ENCODE peak calls at places on chromosomes 3 and 15, in six cellular contexts. C is cardiac muscle cell, F is tibial artery, D is sigmoid colon, A is esophagus squamous epithelium, R is neural progenitor cell. K is an unnamed sample. For H3K4me1, the result is how much of the 10 kb centered on the place peaks cover.

GRCh38 chr3:97885931-97886824 is 64.4 kb downstream of the CRYBG3 start:
- DNase-seq in C (no peak), F (no peak), D (no peak), A (no peak), R (no peak), K (no peak)

GRCh38 chr15:100720406-100720967 is 118.1 kb downstream of the ASB7 start:
- DNase-seq in C (no peak), F (no peak), D (no peak), A (no peak), R (no peak), K (no peak)

GRCh38 chr3:117610156-117610555 is 900.6 kb downstream of the TUSC7 start:
- DNase-seq in C (no peak), F (peak), D (no peak), A (no peak), R (no peak), K (no peak)

GRCh38 chr3:138915503-138916498 is 31.1 kb downstream of the FOXL2 start:
- DNase-seq in C (peak), F (peak), D (peak), A (peak), R (peak), K (peak)

GRCh38 chr15:38174691-38175090 is 77.9 kb upstream of the SPRED1 start:
- DNase-seq in C (no peak), F (no peak), D (no peak), A (no peak), R (no peak), K (no peak)

GRCh38 chr3:115616461-115616860 is 6.8 kb upstream of the GAP43 start:
- DNase-seq in C (no peak), F (no peak), D (no peak), A (no peak), R (no peak), K (no peak)

GRCh38 chr3:99663981-99664380 is 25.6 kb downstream of the COL8A1 start:
- DNase-seq in C (no peak), F (no peak), D (no peak), A (no peak), R (no peak), K (no peak)

GRCh38 chr15:60155661-60156060 is 151.6 kb downstream of the FOXB1 start:
- DNase-seq in C (peak), F (no peak), D (no peak), A (no peak), R (no peak), K (no peak)

GRCh38 chr3:48026098-48026497 is 9.9 kb upstream of the MAP4 start:
- DNase-seq in C (no peak), F (no peak), D (no peak), A (no peak), R (no peak), K (no peak)

GRCh38 chr15:98803228-98804056 is 155.1 kb downstream of the IGF1R start:
- DNase-seq in C (no peak), F (no peak), D (no peak), A (no peak), R (no peak), K (no peak)

GRCh38 chr3:67402873-67403272 is 251.5 kb downstream of the SUCLG2 start:
- DNase-seq in C (no peak), F (no peak), D (no peak), A (no peak), R (no peak), K (no peak)

GRCh38 chr3:197801801-197802504 is 10.9 kb downstream of the LRCH3 start:
- DNase-seq in C (peak), F (no peak), D (no peak), A (no peak), R (no peak), K (peak)

GRCh38 chr15:41971089-41971892 is 1.1 kb downstream of the EHD4 start:
- DNase-seq in C (peak), F (peak), D (peak), A (no peak), R (peak), K (peak)

GRCh38 chr15:90054618-90055097 is 47.6 kb downstream of the IDH2 start:
- DNase-seq in C (no peak), F (no peak), D (no peak), A (no peak), R (no peak), K (no peak)

GRCh38 chr15:67863442-67863987 is 23.7 kb upstream of the RNU6-1 start:
- DNase-seq in C (peak), F (peak), D (peak), A (peak), R (peak), K (peak)

GRCh38 chr15:73959012-73959581 is 32.8 kb downstream of the LOXL1 start:
- DNase-seq in C (no peak), F (peak), D (peak), A (no peak), R (no peak), K (peak)

GRCh38 chr3:182479335-182479734 is 314.0 kb upstream of the ATP11B start:
- DNase-seq in C (no peak), F (no peak), D (no peak), A (no peak), R (no peak), K (no peak)

GRCh38 chr3:179964867-179965266 is 71.9 kb downstream of the PEX5L start:
- DNase-seq in C (no peak), F (no peak), D (no peak), A (no peak), R (no peak), K (no peak)

GRCh38 chr3:150061288-150062018 is 90.8 kb upstream of the PFN2 start:
- DNase-seq in C (no peak), F (no peak), D (no peak), A (no peak), R (no peak), K (no peak)

GRCh38 chr3:36362973-36363372 is 17.3 kb upstream of the STAC start:
- DNase-seq in C (peak), F (no peak), D (no peak), A (no peak), R (no peak), K (no peak)

GRCh38 chr3:25339220-25339619 is 88.8 kb upstream of the RARB start:
- DNase-seq in C (no peak), F (no peak), D (no peak), A (no peak), R (no peak), K (no peak)

GRCh38 chr3:59818033-59818936 is 768.5 kb upstream of the CFAP20DC start:
- DNase-seq in C (peak), F (peak), D (peak), A (no peak), R (peak), K (no peak)

GRCh38 chr3:51340989-51341636 is 44.0 kb upstream of the MANF start:
- DNase-seq in C (peak), F (no peak), D (peak), A (no peak), R (peak), K (no peak)

GRCh38 chr3:15204005-15204404 is 2.0 kb upstream of the CAPN7 start:
- DNase-seq in C (no peak), F (no peak), D (peak), A (no peak), R (peak), K (no peak)

GRCh38 chr3:69384379-69384778 is 1.5 kb downstream of the FRMD4B start:
- DNase-seq in C (no peak), F (no peak), D (no peak), A (no peak), R (no peak), K (no peak)

GRCh38 chr3:37641556-37641955 is 220.1 kb upstream of the CTDSPL start:
- DNase-seq in C (no peak), F (no peak), D (no peak), A (no peak), R (no peak), K (no peak)

GRCh38 chr3:57827757-57828156 is 71.6 kb downstream of the SLMAP start:
- DNase-seq in C (no peak), F (no peak), D (no peak), A (no peak), R (no peak), K (no peak)

GRCh38 chr15:87944687-87945086 is 311.9 kb downstream of the NTRK3 start:
- DNase-seq in C (no peak), F (peak), D (no peak), A (no peak), R (no peak), K (no peak)

GRCh38 chr3:71421475-71421819 is 162.1 kb downstream of the FOXP1 start:
- DNase-seq in C (no peak), F (no peak), D (no peak), A (no peak), R (no peak), K (peak)

GRCh38 chr3:29324180-29324651 is 43.3 kb downstream of the RBMS3 start:
- DNase-seq in C (peak), F (peak), D (peak), A (no peak), R (no peak), K (peak)

GRCh38 chr3:42490243-42490642 is 12.2 kb upstream of the VIPR1 start:
- DNase-seq in C (peak), F (peak), D (peak), A (no peak), R (no peak), K (peak)

GRCh38 chr3:136261826-136262225 is 11.7 kb downstream of the PCCB start:
- DNase-seq in C (no peak), F (no peak), D (no peak), A (no peak), R (no peak), K (no peak)

GRCh38 chr3:119297169-119297568 is 3.0 kb downstream of the ARHGAP31 start:
- DNase-seq in C (peak), F (no peak), D (no peak), A (no peak), R (no peak), K (no peak)

GRCh38 chr15:62647195-62647865 is 395.2 kb upstream of the TPM1 start:
- DNase-seq in C (peak), F (no peak), D (no peak), A (no peak), R (no peak), K (no peak)

GRCh38 chr3:52843881-52844280 is 9.1 kb upstream of the MUSTN1 start:
- DNase-seq in C (no peak), F (no peak), D (no peak), A (no peak), R (no peak), K (no peak)

GRCh38 chr15:73051402-73051810 is 857 bp upstream of the NEO1 start:
- DNase-seq in C (no peak), F (no peak), D (peak), A (no peak), R (no peak), K (no peak)

GRCh38 chr3:14847613-14848541 is 29.1 kb downstream of the FGD5 start:
- DNase-seq in C (peak), F (peak), D (peak), A (no peak), R (peak), K (peak)

GRCh38 chr3:63976166-63976861 is 47.0 kb downstream of the PSMD6 start:
- DNase-seq in C (peak), F (no peak), D (no peak), A (no peak), R (no peak), K (no peak)

GRCh38 chr3:63973406-63973805 is 49.9 kb downstream of the PSMD6 start:
- DNase-seq in C (no peak), F (no peak), D (no peak), A (no peak), R (no peak), K (no peak)

GRCh38 chr3:63975705-63976104 is 47.6 kb downstream of the PSMD6 start:
- DNase-seq in C (peak), F (peak), D (peak), A (no peak), R (no peak), K (no peak)

GRCh38 chr3:63972987-63973386 is 50.3 kb downstream of the PSMD6 start:
- DNase-seq in C (no peak), F (no peak), D (no peak), A (no peak), R (no peak), K (no peak)

DNA sequence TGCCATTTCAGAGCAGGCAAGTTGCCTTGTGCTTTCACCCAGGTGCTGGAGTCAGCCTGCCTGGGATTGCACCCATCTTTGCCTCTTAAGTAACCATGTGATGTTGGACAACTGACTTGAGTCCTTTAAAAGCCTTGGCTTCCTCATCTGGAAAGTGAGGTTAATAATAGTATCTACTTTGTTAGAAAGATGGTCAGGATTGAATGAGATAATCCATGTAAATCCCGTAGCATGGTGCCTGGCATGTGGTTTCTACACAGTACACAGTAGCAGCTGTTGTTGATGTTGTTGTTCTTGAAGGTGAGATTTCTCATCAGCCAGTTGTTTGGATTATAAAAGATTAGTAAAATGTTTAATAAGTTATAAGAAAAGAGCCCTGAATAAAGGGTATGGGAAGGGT is 48.8 kb downstream of the PSMD6 start:
- DNase-seq in C (no peak), F (no peak), D (no peak), A (no peak), R (no peak), K (no peak)
- H3K4me1 ChIP-seq in C (under half), F (under half), D (half or more), A (half or more), R (half or more), K (under half)

GRCh38 chr3:84820906-84821305 is 137.9 kb upstream of the CADM2 start:
- DNase-seq in C (no peak), F (no peak), D (no peak), A (no peak), R (no peak), K (no peak)

GRCh38 chr3:84820126-84820525 is 138.7 kb upstream of the CADM2 start:
- DNase-seq in C (no peak), F (no peak), D (no peak), A (no peak), R (no peak), K (no peak)

GRCh38 chr3:84830476-84830875 is 128.3 kb upstream of the CADM2 start:
- DNase-seq in C (no peak), F (no peak), D (no peak), A (no peak), R (no peak), K (no peak)

DNA sequence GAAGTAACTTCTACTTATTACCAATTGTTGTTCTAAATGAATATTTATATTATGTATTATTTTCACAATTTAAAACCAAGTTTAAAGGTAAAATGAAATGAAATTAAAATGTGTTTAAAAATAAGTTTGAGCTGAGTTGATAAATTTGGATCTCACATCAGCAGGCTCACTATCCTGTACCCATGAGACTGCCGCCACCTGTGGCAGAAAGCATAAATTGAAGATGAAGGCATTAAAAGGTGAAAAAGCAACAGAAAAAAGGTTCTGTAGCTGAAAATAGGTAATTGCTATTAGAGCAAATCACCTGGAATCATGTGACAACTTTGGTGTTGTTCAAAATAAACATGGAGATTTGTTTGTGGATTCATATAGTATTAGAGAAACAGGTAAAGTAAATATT is 133.0 kb upstream of the CADM2 start:
- DNase-seq in C (no peak), F (no peak), D (no peak), A (no peak), R (peak), K (no peak)
- H3K4me1 ChIP-seq in C (under half), F (under half), D (under half), A (under half), R (under half), K (under half)

GRCh38 chr3:189276481-189277190 is 104.9 kb downstream of the TPRG1 start:
- DNase-seq in C (peak), F (no peak), D (no peak), A (no peak), R (no peak), K (peak)
- H3K4me1 ChIP-seq in C (under half), F (under half), D (under half), A (under half), R (under half), K (under half)

GRCh38 chr3:123695731-123696640 is 111.1 kb upstream of the HACD2 start:
- DNase-seq in C (peak), F (no peak), D (no peak), A (no peak), R (no peak), K (no peak)
- H3K4me1 ChIP-seq in C (under half), F (under half), D (half or more), A (half or more), R (under half), K (under half)

GRCh38 chr3:147540921-147541320 is 131.8 kb downstream of the ZIC1 start:
- DNase-seq in C (no peak), F (no peak), D (no peak), A (no peak), R (no peak), K (no peak)
- H3K4me1 ChIP-seq in C (under half), F (under half), D (under half), A (under half), R (under half), K (under half)

GRCh38 chr3:12959395-12959794 is 113.8 kb downstream of the IQSEC1 start:
- DNase-seq in C (no peak), F (peak), D (no peak), A (no peak), R (no peak), K (no peak)

GRCh38 chr3:12957334-12957733 is 115.9 kb downstream of the IQSEC1 start:
- DNase-seq in C (no peak), F (peak), D (no peak), A (no peak), R (no peak), K (no peak)

GRCh38 chr3:12959838-12960378 is 113.3 kb downstream of the IQSEC1 start:
- DNase-seq in C (no peak), F (no peak), D (no peak), A (no peak), R (no peak), K (peak)

GRCh38 chr3:12956316-12956660 is 114.9 kb upstream of the RPL32 start:
- DNase-seq in C (no peak), F (peak), D (no peak), A (no peak), R (no peak), K (no peak)

GRCh38 chr3:12957824-12958792 is 115.1 kb downstream of the IQSEC1 start:
- DNase-seq in C (no peak), F (no peak), D (no peak), A (no peak), R (no peak), K (no peak)
- H3K4me1 ChIP-seq in C (under half), F (half or more), D (half or more), A (half or more), R (under half), K (under half)